ENCODE peak calls at places on chromosomes 5 and 9, in nine cellular contexts. Z, Y, H, N, K, D, J, P and F are unnamed samples.
A peak's percentile ranks its signal among the peaks of the same experiment; 100 is the strongest.

GRCh38 chr9:110329676-110330235 is 7.9 kb downstream of the TXNDC8 start:
- DNase-seq in Z (no peak), Y (no peak), H (no peak), N (no peak), K (no peak), D (peak; percentile 27), J (no peak), P (no peak), F (no peak)

GRCh38 chr9:8552732-8553131 is 753.2 kb upstream of the DMAC1 start:
- DNase-seq in Z (no peak), Y (no peak), H (no peak), N (no peak), K (no peak), D (no peak), J (no peak), P (no peak), F (no peak)

GRCh38 chr5:38719916-38720315 is 125.9 kb upstream of the OSMR start:
- DNase-seq in Z (no peak), Y (peak; percentile 91), H (no peak), N (no peak), K (peak; percentile 55), D (peak; percentile 60), J (no peak), P (peak; percentile 2), F (peak; percentile 50)

GRCh38 chr5:6780802-6781391 is 67.7 kb downstream of the TENT4A start:
- DNase-seq in Z (peak; percentile 54), Y (no peak), H (no peak), N (no peak), K (peak; percentile 18), D (no peak), J (peak; percentile 57), P (no peak), F (no peak)

GRCh38 chr9:92983984-92984589 is 36.8 kb downstream of the FGD3 start:
- DNase-seq in Z (no peak), Y (no peak), H (no peak), N (no peak), K (peak; percentile 14), D (no peak), J (no peak), P (no peak), F (peak; percentile 11)

GRCh38 chr5:113989278-113989912 is 372.5 kb upstream of the KCNN2 start:
- DNase-seq in Z (no peak), Y (no peak), H (no peak), N (no peak), K (no peak), D (no peak), J (no peak), P (no peak), F (no peak)

GRCh38 chr9:97852399-97853055 is 499 bp upstream of the FOXE1 start:
- DNase-seq in Z (no peak), Y (no peak), H (no peak), N (no peak), K (no peak), D (no peak), J (no peak), P (no peak), F (no peak)

GRCh38 chr9:13078164-13078563 is 201.3 kb downstream of the MPDZ start:
- DNase-seq in Z (no peak), Y (peak; percentile 8), H (no peak), N (no peak), K (no peak), D (peak; percentile 18), J (no peak), P (no peak), F (peak; percentile 24)

GRCh38 chr5:123808841-123809240 is 296.9 kb downstream of the CSNK1G3 start:
- DNase-seq in Z (no peak), Y (no peak), H (no peak), N (no peak), K (no peak), D (no peak), J (no peak), P (no peak), F (no peak)

GRCh38 chr5:88669314-88669713 is 213.7 kb downstream of the MEF2C start:
- DNase-seq in Z (no peak), Y (no peak), H (no peak), N (no peak), K (no peak), D (no peak), J (no peak), P (no peak), F (no peak)

GRCh38 chr5:88665750-88666215 is 217.2 kb downstream of the MEF2C start:
- DNase-seq in Z (no peak), Y (no peak), H (no peak), N (no peak), K (no peak), D (no peak), J (no peak), P (no peak), F (no peak)

GRCh38 chr5:88666761-88667186 is 216.2 kb downstream of the MEF2C start:
- DNase-seq in Z (no peak), Y (no peak), H (no peak), N (no peak), K (peak; percentile 16), D (no peak), J (no peak), P (no peak), F (no peak)

GRCh38 chr5:88664630-88665029 is 218.4 kb downstream of the MEF2C start:
- DNase-seq in Z (no peak), Y (no peak), H (no peak), N (no peak), K (no peak), D (no peak), J (no peak), P (no peak), F (no peak)

GRCh38 chr5:88667187-88668141 is 215.5 kb downstream of the MEF2C start:
- DNase-seq in Z (no peak), Y (no peak), H (no peak), N (no peak), K (no peak), D (no peak), J (no peak), P (peak; percentile 8), F (no peak)
- H3K4me3 ChIP-seq in Z (peak overlapping the region; percentile 39), Y (peak overlapping the region; percentile 51), H (peak overlapping the region; percentile 31), N (no peak overlapping the region), K (peak overlapping the region; percentile 48), D (no peak overlapping the region), J (peak overlapping the region; percentile 48), P (peak overlapping the region; percentile 16), F (no peak overlapping the region)

GRCh38 chr5:156735477-156735876 is 114.6 kb upstream of the PPP1R2B start:
- DNase-seq in Z (no peak), Y (no peak), H (no peak), N (no peak), K (no peak), D (no peak), J (no peak), P (no peak), F (no peak)
- TF ChIP-seq CTCF in Z (no peak), Y (no peak), H (no peak), N (no peak), K (no peak), D (no peak), J (no peak), P (no peak), F (no peak)

GRCh38 chr5:168714046-168714445 is 134.9 kb upstream of the PANK3 start:
- DNase-seq in Z (no peak), Y (peak; percentile 26), H (no peak), N (peak; percentile 44), K (peak; percentile 44), D (peak; percentile 69), J (no peak), P (no peak), F (peak; percentile 55)

GRCh38 chr5:168712280-168712924 is 133.2 kb upstream of the PANK3 start:
- DNase-seq in Z (no peak), Y (peak; percentile 97), H (no peak), N (peak; percentile 77), K (peak; percentile 97), D (peak; percentile 99), J (no peak), P (peak; percentile 51), F (peak; percentile 97)

GRCh38 chr5:168708301-168708695 is 129.1 kb upstream of the PANK3 start:
- DNase-seq in Z (no peak), Y (no peak), H (no peak), N (no peak), K (no peak), D (no peak), J (no peak), P (no peak), F (no peak)

GRCh38 chr5:168710706-168711105 is 131.5 kb upstream of the PANK3 start:
- DNase-seq in Z (no peak), Y (no peak), H (no peak), N (peak; percentile 28), K (no peak), D (no peak), J (no peak), P (no peak), F (no peak)

GRCh38 chr5:168713051-168713450 is 133.9 kb upstream of the PANK3 start:
- DNase-seq in Z (no peak), Y (no peak), H (no peak), N (no peak), K (no peak), D (peak; percentile 41), J (no peak), P (no peak), F (peak; percentile 49)
- H3K4me3 ChIP-seq in Z (no peak overlapping the region), Y (no peak overlapping the region), H (no peak overlapping the region), N (no peak overlapping the region), K (no peak overlapping the region), D (no peak overlapping the region), J (no peak overlapping the region), P (no peak overlapping the region), F (no peak overlapping the region)

GRCh38 chr9:134663753-134664415 is 22.3 kb downstream of the COL5A1 start:
- DNase-seq in Z (no peak), Y (peak; percentile 84), H (no peak), N (no peak), K (no peak), D (no peak), J (no peak), P (no peak), F (no peak)
- TF ChIP-seq CTCF in Z (no peak), Y (peak; percentile 49), H (no peak), N (no peak), K (peak; percentile 60), D (no peak), J (peak; percentile 55), P (peak; percentile 24), F (no peak)

GRCh38 chr5:65034029-65034781 is 265.5 kb downstream of the CWC27 start:
- DNase-seq in Z (peak; percentile 58), Y (peak; percentile 44), H (no peak), N (peak; percentile 64), K (peak; percentile 22), D (no peak), J (no peak), P (no peak), F (no peak)
- H3K4me3 ChIP-seq in Z (no peak overlapping the region), Y (no peak overlapping the region), H (no peak overlapping the region), N (no peak overlapping the region), K (no peak overlapping the region), D (no peak overlapping the region), J (no peak overlapping the region), P (no peak overlapping the region), F (no peak overlapping the region)